ENCODE peak calls at places on chromosomes 1 and 21, in ten cellular contexts. P is cardiac muscle cell; G is NCI-H460; L is hippocampal formation; T is stimulated activated CD4-positive, alpha-beta T cell treated with anti-CD3 and anti-CD28 coated beads, Interleukin-4, amount 100 ng/mL, for 24 hours; M is activated CD4-positive, CD25-positive, alpha-beta regulatory T cell treated with anti-CD3 and anti-CD28 coated beads, Interleukin-2, amount 50 U/mL, for 72 hours; X is amniotic stem cell; C is activated CD4-positive, alpha-beta T cell treated with anti-CD3 and anti-CD28 coated beads for 48 hours; U is T-helper 17 cell; N is nephron progenitor cell. B is an unnamed sample.

GRCh38 chr1:240117202-240117769 is 25.6 kb downstream of the FMN2 start:
- DNase-seq in P (no peak), G (no peak), L (no peak), T (no peak), M (no peak), X (no peak), C (no peak), U (no peak), N (no peak), B (no peak)

GRCh38 chr1:22488319-22488718 is 36.7 kb downstream of the ZBTB40 start:
- DNase-seq in P (peak; percentile 51), G (no peak), L (no peak), T (no peak), M (no peak), X (no peak), C (no peak), U (no peak), N (no peak), B (no peak)

GRCh38 chr1:27403065-27403726 is 10.8 kb downstream of the GPR3 start:
- DNase-seq in P (peak; percentile 56), G (no peak), L (no peak), T (peak; percentile 24), M (no peak), X (no peak), C (peak; percentile 49), U (no peak), N (peak; percentile 50), B (no peak)

GRCh38 chr1:204746838-204747442 is 61.4 kb upstream of the LRRN2 start:
- DNase-seq in P (peak; percentile 57), G (peak; percentile 63), L (no peak), T (peak; percentile 51), M (peak; percentile 57), X (no peak), C (peak; percentile 60), U (peak; percentile 12), N (peak; percentile 55), B (no peak)

GRCh38 chr1:248611883-248612282 is 14.4 kb upstream of the OR2T10 start:
- DNase-seq in P (no peak), G (no peak), L (no peak), T (no peak), M (no peak), X (no peak), C (peak; percentile 57), U (no peak), N (no peak), B (no peak)

GRCh38 chr1:12658531-12659453 is 14.9 kb downstream of the AADACL4 start:
- DNase-seq in P (peak; percentile 86), G (peak; percentile 75), L (peak; percentile 29), T (peak; percentile 78), M (peak; percentile 72), X (peak; percentile 7), C (peak; percentile 78), U (peak; percentile 49), N (peak; percentile 82), B (peak; percentile 87)

GRCh38 chr1:47777322-47777721 is 219.9 kb downstream of the TRABD2B start:
- DNase-seq in P (no peak), G (no peak), L (no peak), T (no peak), M (no peak), X (no peak), C (no peak), U (no peak), N (no peak), B (no peak)

GRCh38 chr1:175193339-175193950 is 869 bp upstream of the KIAA0040 start:
- DNase-seq in P (no peak), G (no peak), L (no peak), T (no peak), M (no peak), X (no peak), C (peak; percentile 22), U (no peak), N (no peak), B (no peak)

GRCh38 chr1:6979003-6979577 is 193.8 kb downstream of the CAMTA1 start:
- DNase-seq in P (no peak), G (no peak), L (no peak), T (no peak), M (no peak), X (no peak), C (no peak), U (no peak), N (no peak), B (no peak)

GRCh38 chr1:192810253-192810880 is 1.5 kb downstream of the RGS2 start:
- DNase-seq in P (peak; percentile 81), G (peak; percentile 52), L (peak; percentile 39), T (no peak), M (no peak), X (no peak), C (no peak), U (no peak), N (peak; percentile 7), B (no peak)

GRCh38 chr1:208781391-208782035 is 537.3 kb upstream of the PLXNA2 start:
- DNase-seq in P (no peak), G (no peak), L (no peak), T (no peak), M (no peak), X (no peak), C (no peak), U (no peak), N (no peak), B (no peak)

GRCh38 chr1:245999697-246000637 is 507.1 kb downstream of the SMYD3 start:
- DNase-seq in P (no peak), G (no peak), L (no peak), T (no peak), M (no peak), X (no peak), C (no peak), U (no peak), N (no peak), B (no peak)

GRCh38 chr1:113947388-113948107 is 18.4 kb downstream of the HIPK1 start:
- DNase-seq in P (no peak), G (no peak), L (no peak), T (no peak), M (no peak), X (no peak), C (no peak), U (no peak), N (no peak), B (no peak)

GRCh38 chr21:44695176-44695575 is 1.8 kb upstream of the KRTAP10-12 start:
- DNase-seq in P (no peak), G (no peak), L (no peak), T (no peak), M (no peak), X (no peak), C (no peak), U (no peak), N (no peak), B (no peak)

GRCh38 chr1:32215629-32216505 is 6.3 kb downstream of the TMEM234 start:
- DNase-seq in P (peak; percentile 76), G (peak; percentile 51), L (peak; percentile 15), T (peak; percentile 68), M (peak; percentile 51), X (peak; percentile 25), C (peak; percentile 71), U (peak; percentile 36), N (peak; percentile 70), B (peak; percentile 76)

GRCh38 chr1:203328714-203329122 is 22.2 kb downstream of the FMOD start:
- DNase-seq in P (no peak), G (no peak), L (no peak), T (no peak), M (no peak), X (no peak), C (no peak), U (no peak), N (no peak), B (peak; percentile 23)

GRCh38 chr1:1088801-1089680 is 14.9 kb upstream of the RNF223 start:
- DNase-seq in P (no peak), G (no peak), L (no peak), T (no peak), M (peak; percentile 30), X (no peak), C (no peak), U (no peak), N (no peak), B (no peak)

GRCh38 chr1:37265786-37266667 is 208.4 kb upstream of the ZC3H12A start:
- DNase-seq in P (no peak), G (no peak), L (no peak), T (no peak), M (no peak), X (no peak), C (no peak), U (no peak), N (no peak), B (no peak)

GRCh38 chr1:51551848-51552296 is 32.8 kb upstream of the EPS15 start:
- DNase-seq in P (no peak), G (no peak), L (no peak), T (no peak), M (no peak), X (no peak), C (no peak), U (no peak), N (no peak), B (no peak)

GRCh38 chr1:206490643-206491421 is 16.5 kb upstream of the RASSF5 start:
- DNase-seq in P (peak; percentile 80), G (no peak), L (no peak), T (no peak), M (no peak), X (no peak), C (no peak), U (no peak), N (no peak), B (no peak)

GRCh38 chr1:64187646-64188045 is 15.8 kb upstream of the UBE2U start:
- DNase-seq in P (no peak), G (no peak), L (no peak), T (no peak), M (no peak), X (no peak), C (no peak), U (no peak), N (no peak), B (no peak)

GRCh38 chr1:153393926-153394325 is 3.1 kb upstream of the S100A8 start:
- DNase-seq in P (no peak), G (no peak), L (no peak), T (no peak), M (no peak), X (no peak), C (no peak), U (no peak), N (no peak), B (no peak)

GRCh38 chr1:115838805-115839705 is 1.9 kb downstream of the NHLH2 start:
- DNase-seq in P (no peak), G (no peak), L (peak; percentile 32), T (no peak), M (no peak), X (no peak), C (peak; percentile 16), U (no peak), N (peak; percentile 67), B (peak; percentile 41)

GRCh38 chr1:15684468-15685283 is 556 bp downstream of the PLEKHM2 start:
- DNase-seq in P (peak; percentile 15), G (no peak), L (no peak), T (peak; percentile 29), M (peak; percentile 50), X (no peak), C (peak; percentile 48), U (peak; percentile 22), N (peak; percentile 59), B (peak; percentile 84)

GRCh38 chr1:79945391-79945790 is 938.9 kb upstream of the ADGRL4 start:
- DNase-seq in P (no peak), G (no peak), L (no peak), T (no peak), M (no peak), X (no peak), C (no peak), U (no peak), N (no peak), B (no peak)

GRCh38 chr1:228768345-228768717 is 33.1 kb downstream of the RHOU start:
- DNase-seq in P (no peak), G (no peak), L (no peak), T (no peak), M (no peak), X (no peak), C (no peak), U (no peak), N (no peak), B (no peak)

GRCh38 chr1:113541108-113541507 is 150.8 kb downstream of the MAGI3 start:
- DNase-seq in P (no peak), G (no peak), L (no peak), T (no peak), M (no peak), X (no peak), C (no peak), U (no peak), N (no peak), B (no peak)

GRCh38 chr1:23555949-23556640 is 3.2 kb downstream of the ID3 start:
- DNase-seq in P (peak; percentile 75), G (no peak), L (no peak), T (no peak), M (no peak), X (no peak), C (no peak), U (no peak), N (peak; percentile 40), B (no peak)

B was measured in HuH-7.5.